ENCODE peak calls at places on chromosomes 11 and 22, in four cellular contexts. One of them, this sample, is unnamed. For H3K9me3, the result is how much of the 10 kb centered on the place peaks cover.

GRCh38 chr11:61567286-61568061 is 13.4 kb downstream of the SYT7 start:
- DNase-seq in Peyer's patch: peak
- DNase-seq in uterus: peak
- DNase-seq in body of pancreas: peak
- DNase-seq in this sample: peak

GRCh38 chr22:44108806-44109385 is 71.8 kb upstream of the PARVG start:
- DNase-seq in Peyer's patch: no peak
- DNase-seq in uterus: no peak
- DNase-seq in body of pancreas: no peak
- DNase-seq in this sample: no peak

GRCh38 chr22:37985050-37985585 is 763 bp upstream of the SOX10 start:
- DNase-seq in Peyer's patch: no peak
- DNase-seq in uterus: no peak
- DNase-seq in body of pancreas: no peak
- DNase-seq in this sample: no peak

GRCh38 chr11:33320814-33321330 is 63.7 kb downstream of the HIPK3 start:
- DNase-seq in Peyer's patch: no peak
- DNase-seq in uterus: no peak
- DNase-seq in body of pancreas: peak
- DNase-seq in this sample: no peak

GRCh38 chr11:93740802-93741093 is 547 bp downstream of the TAF1D start:
- DNase-seq in Peyer's patch: peak
- DNase-seq in uterus: peak
- DNase-seq in body of pancreas: peak
- DNase-seq in this sample: peak

GRCh38 chr22:27043246-27043645 is 385.9 kb downstream of the MIAT start:
- DNase-seq in Peyer's patch: no peak
- DNase-seq in uterus: no peak
- DNase-seq in body of pancreas: no peak
- DNase-seq in this sample: no peak

GRCh38 chr11:108324587-108324986 is 101.7 kb downstream of the ATM start:
- DNase-seq in Peyer's patch: no peak
- DNase-seq in uterus: no peak
- DNase-seq in body of pancreas: no peak
- DNase-seq in this sample: no peak

GRCh38 chr11:119975561-119976152 is 162.3 kb downstream of the TRIM29 start:
- DNase-seq in Peyer's patch: no peak
- DNase-seq in uterus: no peak
- DNase-seq in body of pancreas: no peak
- DNase-seq in this sample: no peak

GRCh38 chr11:22753401-22753800 is 76.2 kb downstream of the SVIP start:
- DNase-seq in Peyer's patch: no peak
- DNase-seq in uterus: no peak
- DNase-seq in body of pancreas: no peak
- DNase-seq in this sample: no peak

GRCh38 chr11:123186291-123186690 is 8.8 kb downstream of the CLMP start:
- DNase-seq in Peyer's patch: no peak
- DNase-seq in uterus: no peak
- DNase-seq in body of pancreas: no peak
- DNase-seq in this sample: no peak

GRCh38 chr11:118260353-118260752 is 3.7 kb downstream of the MPZL2 start:
- DNase-seq in Peyer's patch: no peak
- DNase-seq in uterus: no peak
- DNase-seq in body of pancreas: no peak
- DNase-seq in this sample: no peak

GRCh38 chr11:105486929-105487328 is 122.9 kb upstream of the GRIA4 start:
- DNase-seq in Peyer's patch: no peak
- DNase-seq in uterus: no peak
- DNase-seq in body of pancreas: no peak
- DNase-seq in this sample: no peak

GRCh38 chr22:27714076-27714475 is 87.5 kb downstream of the MN1 start:
- DNase-seq in Peyer's patch: no peak
- DNase-seq in uterus: no peak
- DNase-seq in body of pancreas: no peak
- DNase-seq in this sample: no peak

GRCh38 chr11:72808415-72808814 is 5.8 kb upstream of the ATG16L2 start:
- DNase-seq in Peyer's patch: no peak
- DNase-seq in uterus: no peak
- DNase-seq in body of pancreas: no peak
- DNase-seq in this sample: no peak
- H3K9me3 ChIP-seq in Peyer's patch: under half
- H3K9me3 ChIP-seq in uterus: under half
- H3K9me3 ChIP-seq in body of pancreas: under half
- H3K9me3 ChIP-seq in this sample: under half

GRCh38 chr11:55701429-55701828 is 39.4 kb downstream of the OR4C6 start:
- DNase-seq in Peyer's patch: no peak
- DNase-seq in uterus: no peak
- DNase-seq in body of pancreas: no peak
- DNase-seq in this sample: no peak
- H3K9me3 ChIP-seq in Peyer's patch: under half
- H3K9me3 ChIP-seq in uterus: under half
- H3K9me3 ChIP-seq in body of pancreas: under half
- H3K9me3 ChIP-seq in this sample: under half

GRCh38 chr11:121499405-121499804 is 46.6 kb upstream of the SORL1-AS1 start:
- DNase-seq in Peyer's patch: no peak
- DNase-seq in uterus: no peak
- DNase-seq in body of pancreas: no peak
- DNase-seq in this sample: no peak
- H3K9me3 ChIP-seq in Peyer's patch: under half
- H3K9me3 ChIP-seq in uterus: under half
- H3K9me3 ChIP-seq in body of pancreas: under half
- H3K9me3 ChIP-seq in this sample: under half

GRCh38 chr22:47586038-47586437 is 823.6 kb downstream of the TBC1D22A start:
- DNase-seq in Peyer's patch: no peak
- DNase-seq in uterus: no peak
- DNase-seq in body of pancreas: no peak
- DNase-seq in this sample: no peak
- H3K9me3 ChIP-seq in Peyer's patch: under half
- H3K9me3 ChIP-seq in uterus: under half
- H3K9me3 ChIP-seq in body of pancreas: under half
- H3K9me3 ChIP-seq in this sample: under half

DNA sequence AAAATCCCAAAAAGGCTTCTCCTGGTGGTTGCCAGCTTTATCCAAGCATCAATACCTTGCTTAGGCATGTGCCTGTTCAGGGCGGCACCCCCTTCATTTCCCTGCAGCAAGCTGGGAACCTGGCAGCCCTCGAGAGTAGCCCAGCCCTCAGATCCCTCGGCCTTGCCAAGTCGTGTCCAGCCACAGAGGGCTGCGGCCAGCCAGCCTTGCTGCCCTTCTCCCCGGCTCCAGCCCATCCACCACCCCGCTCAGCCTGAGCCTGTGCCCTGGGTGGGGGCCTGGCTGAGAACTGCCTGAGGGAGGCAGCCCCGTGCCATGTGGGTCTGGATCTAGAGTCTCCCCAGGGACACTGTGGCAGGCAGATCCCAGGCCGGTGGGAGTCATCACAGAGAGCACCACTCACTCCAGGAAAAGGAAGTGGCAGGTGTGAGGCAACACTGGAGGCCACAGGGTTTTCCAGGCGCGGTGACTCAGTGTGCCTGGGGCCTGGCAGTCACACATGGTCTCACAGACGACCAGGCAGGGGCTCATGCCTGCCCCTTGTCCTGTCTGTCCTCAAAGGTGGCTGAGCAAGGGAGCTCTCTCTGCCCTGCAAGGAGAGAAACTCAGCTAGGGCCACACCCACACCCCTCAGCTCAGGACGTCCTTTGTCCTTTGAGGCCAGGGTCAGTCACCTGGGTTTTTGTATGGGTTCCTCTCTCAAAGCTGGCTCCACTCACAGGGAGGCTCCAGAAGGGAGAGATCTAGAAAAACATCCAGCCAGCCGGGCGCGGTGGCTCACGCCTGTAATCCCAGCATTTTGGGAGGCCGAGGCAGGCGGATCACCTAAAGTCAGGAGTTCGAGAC is 12.2 kb upstream of the CDC42BPG start:
- DNase-seq in Peyer's patch: peak
- DNase-seq in uterus: peak
- DNase-seq in body of pancreas: peak
- DNase-seq in this sample: peak
- H3K9me3 ChIP-seq in Peyer's patch: under half
- H3K9me3 ChIP-seq in uterus: under half
- H3K9me3 ChIP-seq in body of pancreas: under half
- H3K9me3 ChIP-seq in this sample: under half

GRCh38 chr22:49643998-49644397 is 183.7 kb downstream of the BRD1 start:
- DNase-seq in Peyer's patch: no peak
- DNase-seq in uterus: no peak
- DNase-seq in body of pancreas: no peak
- DNase-seq in this sample: no peak

GRCh38 chr22:49642741-49643140 is 184.9 kb downstream of the BRD1 start:
- DNase-seq in Peyer's patch: no peak
- DNase-seq in uterus: no peak
- DNase-seq in body of pancreas: no peak
- DNase-seq in this sample: no peak

GRCh38 chr22:49641770-49642313 is 185.8 kb downstream of the BRD1 start:
- DNase-seq in Peyer's patch: no peak
- DNase-seq in uterus: no peak
- DNase-seq in body of pancreas: peak
- DNase-seq in this sample: no peak

GRCh38 chr22:49642331-49642730 is 185.3 kb downstream of the BRD1 start:
- DNase-seq in Peyer's patch: no peak
- DNase-seq in uterus: no peak
- DNase-seq in body of pancreas: peak
- DNase-seq in this sample: no peak

GRCh38 chr22:49643466-49643865 is 184.2 kb downstream of the BRD1 start:
- DNase-seq in Peyer's patch: no peak
- DNase-seq in uterus: no peak
- DNase-seq in body of pancreas: no peak
- DNase-seq in this sample: no peak
- H3K9me3 ChIP-seq in Peyer's patch: under half
- H3K9me3 ChIP-seq in uterus: under half
- H3K9me3 ChIP-seq in body of pancreas: under half
- H3K9me3 ChIP-seq in this sample: under half

GRCh38 chr11:39932996-39933395 is 1526.5 kb downstream of the LRRC4C start:
- DNase-seq in Peyer's patch: no peak
- DNase-seq in uterus: no peak
- DNase-seq in body of pancreas: no peak
- DNase-seq in this sample: no peak
- H3K9me3 ChIP-seq in Peyer's patch: under half
- H3K9me3 ChIP-seq in uterus: under half
- H3K9me3 ChIP-seq in body of pancreas: under half
- H3K9me3 ChIP-seq in this sample: under half

This sample was measured in SJCRH30.